ENCODE peak calls at places on chromosomes 11 and 22, in seven cellular contexts. One of them, this sample, is unnamed.

GRCh38 chr11:35963911-35964310 is 20.0 kb downstream of the LDLRAD3 start:
- DNase-seq in H1: no peak
- DNase-seq in SK-N-SH: no peak
- DNase-seq in HepG2: no peak
- DNase-seq in GM12878: no peak
- DNase-seq in K562: no peak
- DNase-seq in endothelial cell of umbilical vein: no peak
- DNase-seq in this sample: no peak

GRCh38 chr11:90639687-90640086 is 416.8 kb upstream of the CHORDC1 start:
- DNase-seq in H1: no peak
- DNase-seq in SK-N-SH: no peak
- DNase-seq in HepG2: no peak
- DNase-seq in GM12878: no peak
- DNase-seq in K562: no peak
- DNase-seq in endothelial cell of umbilical vein: peak; percentile 9
- DNase-seq in this sample: no peak

GRCh38 chr11:9656864-9657263 is 7.0 kb upstream of the SWAP70 start:
- DNase-seq in H1: no peak
- DNase-seq in SK-N-SH: no peak
- DNase-seq in HepG2: no peak
- DNase-seq in GM12878: no peak
- DNase-seq in K562: no peak
- DNase-seq in endothelial cell of umbilical vein: peak; percentile 35
- DNase-seq in this sample: no peak

GRCh38 chr11:128036006-128036405 is 551.4 kb downstream of the ETS1 start:
- DNase-seq in H1: no peak
- DNase-seq in SK-N-SH: no peak
- DNase-seq in HepG2: no peak
- DNase-seq in GM12878: no peak
- DNase-seq in K562: no peak
- DNase-seq in endothelial cell of umbilical vein: no peak
- DNase-seq in this sample: no peak

GRCh38 chr11:74611369-74611861 is 19.0 kb downstream of the POLD3 start:
- DNase-seq in H1: no peak
- DNase-seq in SK-N-SH: peak; percentile 29
- DNase-seq in HepG2: peak; percentile 36
- DNase-seq in GM12878: no peak
- DNase-seq in K562: no peak
- DNase-seq in endothelial cell of umbilical vein: peak; percentile 46
- DNase-seq in this sample: peak; percentile 33

GRCh38 chr11:81853791-81854190 is 879.9 kb downstream of the FAM181B start:
- DNase-seq in H1: no peak
- DNase-seq in SK-N-SH: no peak
- DNase-seq in HepG2: no peak
- DNase-seq in GM12878: no peak
- DNase-seq in K562: no peak
- DNase-seq in endothelial cell of umbilical vein: no peak
- DNase-seq in this sample: no peak

GRCh38 chr11:8693010-8693551 is 10.5 kb downstream of the RPL27A start:
- DNase-seq in H1: no peak
- DNase-seq in SK-N-SH: no peak
- DNase-seq in HepG2: no peak
- DNase-seq in GM12878: no peak
- DNase-seq in K562: no peak
- DNase-seq in endothelial cell of umbilical vein: no peak
- DNase-seq in this sample: no peak

GRCh38 chr11:84958295-84958694 is 668.8 kb downstream of the DLG2 start:
- DNase-seq in H1: no peak
- DNase-seq in SK-N-SH: no peak
- DNase-seq in HepG2: no peak
- DNase-seq in GM12878: no peak
- DNase-seq in K562: no peak
- DNase-seq in endothelial cell of umbilical vein: no peak
- DNase-seq in this sample: no peak

GRCh38 chr22:48819232-48819631 is 1008.4 kb downstream of the BRD1 start:
- DNase-seq in H1: no peak
- DNase-seq in SK-N-SH: no peak
- DNase-seq in HepG2: no peak
- DNase-seq in GM12878: no peak
- DNase-seq in K562: no peak
- DNase-seq in endothelial cell of umbilical vein: no peak
- DNase-seq in this sample: no peak
- H3K27me3 ChIP-seq in H1: no peaks in the 10 kb centered on the region
- H3K27me3 ChIP-seq in SK-N-SH: no peaks in the 10 kb centered on the region
- H3K27me3 ChIP-seq in HepG2: peaks cover 3% of the 10 kb centered on the region
- H3K27me3 ChIP-seq in GM12878: no peaks in the 10 kb centered on the region
- H3K27me3 ChIP-seq in K562: no peaks in the 10 kb centered on the region
- H3K27me3 ChIP-seq in endothelial cell of umbilical vein: no peaks in the 10 kb centered on the region
- H3K27me3 ChIP-seq in this sample: peaks cover 2% of the 10 kb centered on the region

DNA sequence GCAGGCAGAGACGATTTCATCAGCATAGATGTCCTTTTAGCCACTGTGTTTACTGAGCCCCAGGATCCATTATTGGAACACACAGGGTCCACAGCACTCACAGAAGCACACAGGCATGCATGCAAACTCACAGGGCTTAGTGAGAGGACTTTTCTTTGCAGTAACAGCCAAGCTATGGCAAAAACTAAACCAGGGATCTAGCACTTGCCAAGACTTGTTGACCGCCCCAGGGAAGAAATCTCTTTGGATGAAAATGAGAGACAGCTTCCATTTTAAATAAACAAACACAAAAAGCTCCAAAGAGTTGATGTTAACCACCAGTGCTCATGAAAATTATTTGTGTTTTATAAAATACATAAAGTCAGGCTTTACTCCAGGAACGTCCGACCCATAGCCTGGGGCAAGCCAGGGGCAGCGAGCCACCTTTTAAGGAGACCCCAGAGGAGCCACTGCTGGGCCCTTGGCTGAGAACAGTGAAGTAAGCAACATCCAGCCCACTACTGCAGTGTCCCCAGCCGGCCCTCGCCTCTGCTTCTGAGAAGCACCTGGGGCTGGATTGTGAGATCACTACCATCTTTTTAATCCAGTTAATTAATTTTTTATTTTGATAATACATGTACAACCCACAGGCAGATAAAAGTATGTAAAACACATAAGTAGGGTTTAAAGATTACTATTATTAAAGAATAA is 22.0 kb upstream of the TFIP11 start:
- DNase-seq in H1: no peak
- DNase-seq in SK-N-SH: no peak
- DNase-seq in HepG2: no peak
- DNase-seq in GM12878: no peak
- DNase-seq in K562: no peak
- DNase-seq in endothelial cell of umbilical vein: no peak
- DNase-seq in this sample: no peak
- H3K9me3 ChIP-seq in H1: no peaks in the 10 kb centered on the region
- H3K9me3 ChIP-seq in SK-N-SH: no peaks in the 10 kb centered on the region
- H3K9me3 ChIP-seq in HepG2: no peaks in the 10 kb centered on the region
- H3K9me3 ChIP-seq in GM12878: no peaks in the 10 kb centered on the region
- H3K9me3 ChIP-seq in K562: no peaks in the 10 kb centered on the region
- H3K9me3 ChIP-seq in endothelial cell of umbilical vein: no peaks in the 10 kb centered on the region
- H3K9me3 ChIP-seq in this sample: no peaks in the 10 kb centered on the region

GRCh38 chr11:68340784-68341556 is 28.6 kb downstream of the LRP5 start:
- DNase-seq in H1: no peak
- DNase-seq in SK-N-SH: no peak
- DNase-seq in HepG2: no peak
- DNase-seq in GM12878: peak; percentile 54
- DNase-seq in K562: no peak
- DNase-seq in endothelial cell of umbilical vein: no peak
- DNase-seq in this sample: no peak
- TF ChIP-seq MAX in H1: no peak
- TF ChIP-seq MAX in SK-N-SH: no peak
- TF ChIP-seq MAX in HepG2: no peak
- TF ChIP-seq MAX in GM12878: no peak
- TF ChIP-seq MAX in K562: no peak
- TF ChIP-seq MAX in endothelial cell of umbilical vein: no peak
- TF ChIP-seq MAX in this sample: no peak

GRCh38 chr11:71391786-71392185 is 56.4 kb downstream of the DHCR7 start:
- DNase-seq in H1: no peak
- DNase-seq in SK-N-SH: no peak
- DNase-seq in HepG2: no peak
- DNase-seq in GM12878: no peak
- DNase-seq in K562: no peak
- DNase-seq in endothelial cell of umbilical vein: no peak
- DNase-seq in this sample: no peak
- H3K27me3 ChIP-seq in H1: peaks cover 4% of the 10 kb centered on the region
- H3K27me3 ChIP-seq in SK-N-SH: no peaks in the 10 kb centered on the region
- H3K27me3 ChIP-seq in HepG2: peaks cover 65% of the 10 kb centered on the region
- H3K27me3 ChIP-seq in GM12878: peaks cover 2% of the 10 kb centered on the region
- H3K27me3 ChIP-seq in K562: peaks cover 20% of the 10 kb centered on the region
- H3K27me3 ChIP-seq in endothelial cell of umbilical vein: no peaks in the 10 kb centered on the region
- H3K27me3 ChIP-seq in this sample: peaks cover 76% of the 10 kb centered on the region

DNA sequence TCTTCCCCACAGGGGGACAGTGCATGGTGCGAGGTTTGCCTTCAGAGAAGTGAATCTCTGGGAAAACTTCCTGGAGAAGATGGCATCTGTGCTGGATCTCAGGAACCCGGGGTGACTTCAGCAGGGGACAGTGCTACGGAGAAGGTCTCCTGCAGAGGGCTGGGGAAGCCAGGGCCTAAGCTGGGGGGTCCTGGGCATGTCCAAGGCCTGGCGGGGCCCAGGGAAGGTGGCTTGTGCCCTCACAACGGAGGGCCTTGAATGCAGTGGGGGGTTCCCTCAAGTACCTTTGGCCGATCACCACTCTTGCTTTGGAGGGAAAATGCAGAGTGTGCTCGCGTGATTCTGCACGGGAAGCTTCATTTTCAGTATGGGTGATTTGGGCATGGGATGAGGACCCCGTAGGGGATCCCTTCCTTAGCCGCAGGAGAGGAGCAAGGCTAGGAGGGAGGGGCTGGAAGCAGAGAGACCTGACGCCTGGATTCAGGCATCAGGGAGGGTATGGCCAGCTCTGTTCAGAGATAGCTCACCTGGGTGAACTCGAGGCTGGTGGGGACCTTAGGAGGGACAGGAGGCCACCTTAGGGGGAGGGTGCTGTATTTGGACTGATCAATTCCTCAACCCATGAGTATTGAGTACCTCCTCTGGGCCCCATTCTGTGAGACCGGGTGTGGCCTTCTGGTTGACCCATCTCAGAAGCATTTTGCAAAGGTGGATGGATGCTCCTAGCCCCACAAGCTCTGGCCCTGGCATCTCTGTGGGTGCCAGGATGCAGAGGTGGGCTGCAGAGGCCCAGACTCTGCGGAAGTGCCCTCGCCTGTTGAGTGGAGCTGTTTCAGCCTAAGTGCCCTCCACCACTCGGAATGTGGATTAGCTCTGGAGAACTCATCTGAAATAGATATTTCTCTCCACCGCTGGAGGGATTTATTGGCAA is 529.4 kb downstream of the TBC1D22A start:
- DNase-seq in H1: no peak
- DNase-seq in SK-N-SH: no peak
- DNase-seq in HepG2: no peak
- DNase-seq in GM12878: no peak
- DNase-seq in K562: no peak
- DNase-seq in endothelial cell of umbilical vein: no peak
- DNase-seq in this sample: no peak
- H3K9me3 ChIP-seq in H1: peaks cover 98% of the 10 kb centered on the region
- H3K9me3 ChIP-seq in SK-N-SH: no peaks in the 10 kb centered on the region
- H3K9me3 ChIP-seq in HepG2: no peaks in the 10 kb centered on the region
- H3K9me3 ChIP-seq in GM12878: no peaks in the 10 kb centered on the region
- H3K9me3 ChIP-seq in K562: no peaks in the 10 kb centered on the region
- H3K9me3 ChIP-seq in endothelial cell of umbilical vein: no peaks in the 10 kb centered on the region
- H3K9me3 ChIP-seq in this sample: no peaks in the 10 kb centered on the region

This sample was measured in HCT116.